ENCODE peak calls at places on chromosomes 6 and 20, in seven cellular contexts. L is stimulated activated CD4-positive, alpha-beta T cell treated with anti-CD3 and anti-CD28 coated beads, Interleukin-4, amount 100 ng/mL, for 1 hour; N is lower leg skin; M is GM20000; A is T-helper 2 cell treated with Interferon-gamma antibody and Interleukin-4, amounts not matched to agents 5 μg/mL and 100 μg/mL, for 36 hours; U is choroid plexus epithelial cell; R is stromal cell of bone marrow. W is an unnamed sample.

GRCh38 chr20:63235399-63235983 is at the start of gene BIRC7:
- DNase-seq in L (no peak), N (no peak), M (no peak), A (no peak), U (no peak), R (no peak), W (no peak)

GRCh38 chr6:139990865-139991264 is 616.4 kb upstream of the CITED2 start:
- DNase-seq in L (no peak), N (no peak), M (no peak), A (no peak), U (peak; percentile 83), R (no peak), W (no peak)

GRCh38 chr6:37324131-37325033 is 29.4 kb upstream of the RNF8 start:
- DNase-seq in L (peak; percentile 7), N (no peak), M (no peak), A (peak; percentile 7), U (peak; percentile 11), R (no peak), W (no peak)

GRCh38 chr20:62494980-62495797 is 19.4 kb upstream of the GATA5 start:
- DNase-seq in L (no peak), N (no peak), M (no peak), A (no peak), U (no peak), R (no peak), W (no peak)

GRCh38 chr20:21613512-21613911 is 92.0 kb upstream of the PAX1 start:
- DNase-seq in L (no peak), N (no peak), M (no peak), A (no peak), U (no peak), R (no peak), W (no peak)

GRCh38 chr6:11064836-11065235 is 20.7 kb upstream of the ELOVL2 start:
- DNase-seq in L (no peak), N (no peak), M (no peak), A (no peak), U (no peak), R (no peak), W (no peak)

GRCh38 chr20:40983898-40984297 is 44.7 kb upstream of the TOP1 start:
- DNase-seq in L (no peak), N (no peak), M (no peak), A (no peak), U (no peak), R (no peak), W (no peak)

GRCh38 chr6:125212377-125212776 is 58.8 kb downstream of the TPD52L1 start:
- DNase-seq in L (no peak), N (no peak), M (no peak), A (no peak), U (no peak), R (no peak), W (no peak)

GRCh38 chr20:23442436-23442835 is 3.0 kb downstream of the CSTL1 start:
- DNase-seq in L (no peak), N (no peak), M (no peak), A (no peak), U (no peak), R (no peak), W (no peak)

GRCh38 chr20:58721951-58722371 is 29.4 kb downstream of the NPEPL1 start:
- DNase-seq in L (no peak), N (peak; percentile 89), M (no peak), A (no peak), U (no peak), R (no peak), W (peak; percentile 76)

GRCh38 chr20:63071541-63072181 is 64.9 kb upstream of the BHLHE23 start:
- DNase-seq in L (peak; percentile 41), N (peak; percentile 75), M (peak; percentile 58), A (no peak), U (peak; percentile 22), R (peak; percentile 26), W (no peak)